ENCODE peak calls at places on chromosomes 5 and 9, in six cellular contexts. N is H9, V is HepG2, L is neural progenitor cell, P is mammary epithelial cell, U is GM23338. G is an unnamed sample. For H3K4me1 and H3K79me2, the result is how much of the 10 kb centered on the place peaks cover.

GRCh38 chr5:169706758-169707450 is 69.8 kb downstream of the DOCK2 start:
- DNase-seq in N (no peak), P (peak), V (no peak), U (no peak), L (no peak), G (peak)

GRCh38 chr5:156913719-156914370 is 49.2 kb downstream of the TIMD4 start:
- DNase-seq in L (peak), V (no peak), U (peak), N (peak), P (no peak), G (no peak)

GRCh38 chr5:93289915-93290314 is 291.1 kb downstream of the NR2F1-AS1 start:
- DNase-seq in L (no peak), P (no peak), U (no peak), V (peak), N (no peak), G (no peak)

GRCh38 chr5:137487600-137487999 is 11.5 kb downstream of the SPOCK1 start:
- DNase-seq in V (no peak), P (no peak), L (no peak), U (no peak), N (no peak), G (peak)

GRCh38 chr9:120892177-120892747 is 15.3 kb upstream of the PHF19 start:
- DNase-seq in V (no peak), P (no peak), N (no peak), L (no peak), U (no peak), G (no peak)

GRCh38 chr5:135355182-135355581 is 43.8 kb downstream of the MACROH2A1 start:
- DNase-seq in V (no peak), U (no peak), P (no peak), L (no peak), N (no peak), G (no peak)

GRCh38 chr5:133680830-133681555 is 68.7 kb upstream of the FSTL4 start:
- DNase-seq in P (no peak), N (peak), L (no peak), U (no peak), V (no peak), G (no peak)

GRCh38 chr9:88936668-88937067 is 54.6 kb upstream of the S1PR3 start:
- DNase-seq in V (no peak), U (no peak), L (no peak), P (no peak), N (no peak), G (no peak)

GRCh38 chr9:690517-691111 is 150.9 kb upstream of the DMRT1 start:
- DNase-seq in U (no peak), V (no peak), L (no peak), N (no peak), P (no peak), G (no peak)

GRCh38 chr5:176886336-176887251 is 12.6 kb downstream of the HK3 start:
- DNase-seq in N (no peak), L (no peak), P (no peak), U (no peak), V (no peak), G (peak)

GRCh38 chr9:14347408-14348224 is 33.7 kb upstream of the NFIB start:
- DNase-seq in N (peak), P (peak), L (peak), U (peak), V (no peak), G (peak)

GRCh38 chr9:121738969-121739368 is 87.5 kb downstream of the DAB2IP start:
- DNase-seq in U (no peak), V (peak), N (no peak), L (no peak), P (no peak), G (no peak)

GRCh38 chr5:55711531-55712022 is 547 bp downstream of the SLC38A9 start:
- DNase-seq in P (no peak), U (no peak), N (no peak), L (no peak), V (no peak), G (no peak)

GRCh38 chr9:109311731-109312130 is 9.1 kb downstream of the EPB41L4B start:
- DNase-seq in V (no peak), L (no peak), U (no peak), N (no peak), P (peak), G (no peak)

GRCh38 chr9:69745716-69746538 is 13.9 kb downstream of the PTAR1 start:
- DNase-seq in V (peak), L (peak), N (no peak), U (peak), P (no peak), G (no peak)

GRCh38 chr5:114361724-114362196 is at the start of gene KCNN2:
- DNase-seq in U (peak), L (peak), V (peak), P (peak), N (peak), G (peak)

GRCh38 chr5:68290260-68290674 is 74.7 kb downstream of the PIK3R1 start:
- DNase-seq in U (no peak), P (no peak), V (no peak), L (no peak), N (no peak), G (peak)

GRCh38 chr5:170795154-170795553 is 11.6 kb downstream of the GABRP start:
- DNase-seq in V (no peak), U (no peak), L (no peak), N (no peak), P (no peak), G (no peak)

GRCh38 chr5:52283221-52283620 is 504.5 kb upstream of the ITGA1 start:
- DNase-seq in U (no peak), V (no peak), N (no peak), P (no peak), L (no peak), G (no peak)

GRCh38 chr5:149895416-149896345 is 48.9 kb downstream of the PDE6A start:
- DNase-seq in U (no peak), V (no peak), P (peak), N (no peak), L (no peak), G (peak)

GRCh38 chr9:15492485-15493150 is 18.2 kb downstream of the PSIP1 start:
- DNase-seq in N (no peak), V (no peak), L (no peak), P (no peak), U (peak), G (no peak)

GRCh38 chr9:127133739-127134167 is 11.3 kb upstream of the ANGPTL2 start:
- DNase-seq in N (peak), L (peak), V (no peak), U (peak), P (no peak), G (peak)

GRCh38 chr5:157520911-157521703 is 54.5 kb downstream of the ADAM19 start:
- DNase-seq in L (no peak), N (no peak), V (peak), P (no peak), U (peak), G (peak)

GRCh38 chr5:39494099-39494498 is 69.3 kb upstream of the DAB2 start:
- DNase-seq in L (no peak), N (no peak), U (no peak), V (no peak), P (no peak), G (peak)

GRCh38 chr5:6496636-6497035 is 48.0 kb downstream of the UBE2QL1 start:
- DNase-seq in V (no peak), N (no peak), P (no peak), L (no peak), U (no peak), G (no peak)

GRCh38 chr5:96228449-96228848 is 204.6 kb downstream of the PCSK1 start:
- DNase-seq in P (peak), L (no peak), U (no peak), N (no peak), V (no peak), G (no peak)

GRCh38 chr5:112386716-112387115 is 32.4 kb downstream of the EPB41L4A start:
- DNase-seq in U (no peak), V (no peak), P (no peak), N (no peak), L (no peak), G (no peak)

GRCh38 chr5:151270599-151270998 is 17.6 kb downstream of the GM2A start:
- DNase-seq in P (peak), V (no peak), L (no peak), N (no peak), U (no peak), G (no peak)

GRCh38 chr9:83688921-83689320 is 18.8 kb downstream of the UBQLN1 start:
- DNase-seq in U (no peak), N (no peak), L (no peak), P (no peak), V (no peak), G (no peak)

GRCh38 chr5:10034008-10034407 is 215.7 kb downstream of the ATPSCKMT start:
- DNase-seq in P (no peak), N (no peak), U (no peak), V (no peak), L (no peak), G (no peak)

GRCh38 chr9:12764150-12764549 is 10.7 kb upstream of the LURAP1L start:
- DNase-seq in U (no peak), N (no peak), L (no peak), P (no peak), V (no peak), G (peak)

GRCh38 chr5:27458318-27458717 is 419.9 kb upstream of the CDH9 start:
- DNase-seq in P (no peak), N (no peak), L (no peak), U (no peak), V (no peak), G (no peak)

GRCh38 chr5:173984218-173984617 is 4.8 kb upstream of the C5orf47 start:
- DNase-seq in P (no peak), N (peak), U (peak), V (peak), L (peak), G (no peak)

GRCh38 chr5:160363661-160364060 is 6.8 kb downstream of the C1QTNF2 start:
- DNase-seq in L (peak), U (no peak), P (no peak), N (no peak), V (no peak), G (peak)

GRCh38 chr5:167763772-167764171 is 527.7 kb upstream of the WWC1 start:
- DNase-seq in U (no peak), P (peak), N (no peak), L (no peak), V (no peak), G (no peak)

GRCh38 chr9:107557236-107557990 is 67.8 kb upstream of the KLF4 start:
- DNase-seq in P (peak), U (no peak), L (no peak), V (no peak), N (no peak), G (no peak)

GRCh38 chr5:136057401-136057951 is 28.7 kb downstream of the TGFBI start:
- DNase-seq in N (no peak), L (no peak), P (no peak), V (no peak), U (no peak), G (no peak)

DNA sequence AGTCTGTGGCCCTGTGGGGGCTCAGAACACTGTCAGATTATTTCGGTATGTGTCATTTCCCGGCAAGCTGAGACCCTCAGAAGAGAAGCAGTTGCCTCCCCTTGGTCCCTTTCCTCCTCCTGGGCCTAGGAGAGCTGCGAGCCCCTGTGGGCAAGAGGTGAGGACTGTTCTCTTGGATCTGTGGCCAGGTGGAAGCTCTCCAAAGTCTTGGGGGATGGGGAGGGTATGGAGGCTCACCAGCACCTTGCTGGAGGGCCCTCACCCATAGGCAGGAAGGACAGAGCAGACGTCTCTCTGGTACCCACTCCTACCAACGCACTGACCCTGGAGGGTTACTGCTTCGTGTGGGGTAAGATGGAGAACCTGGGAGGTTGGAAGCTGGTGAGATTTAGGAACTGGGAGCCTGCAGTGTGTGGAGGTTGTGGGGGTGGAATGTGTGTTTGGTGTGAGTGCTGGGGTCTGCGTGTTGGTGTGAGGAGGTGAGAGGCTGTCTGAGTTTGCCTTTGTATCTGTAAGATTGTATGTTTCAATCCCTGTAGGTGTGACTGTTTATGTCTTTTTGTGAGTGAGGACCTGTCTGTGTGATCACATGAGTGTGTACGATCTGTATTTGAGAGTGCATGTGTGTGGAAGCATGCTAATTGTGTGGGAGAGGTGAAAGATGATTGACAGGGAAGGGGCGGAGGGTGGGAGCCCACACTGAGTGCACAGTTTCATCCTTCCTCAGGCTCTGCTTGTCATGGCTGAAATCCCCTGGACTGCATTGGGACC is 52.4 kb upstream of the PSD2 start:
- DNase-seq in L (no peak), V (no peak), N (no peak), U (no peak), P (no peak), G (peak)
- H3K4me1 ChIP-seq in L (under half), V (half or more), N (under half), U (under half), P (under half), G (under half)

GRCh38 chr9:16637938-16638337 is 232.5 kb downstream of the BNC2 start:
- DNase-seq in L (no peak), V (no peak), P (peak), U (no peak), N (no peak), G (no peak)
- H3K79me2 ChIP-seq in L (under half), V (under half), P (under half), U (under half), N (under half), G (under half)

GRCh38 chr5:14180437-14180836 is 37.3 kb downstream of the TRIO start:
- DNase-seq in L (no peak), N (no peak), V (no peak), P (no peak), U (no peak), G (no peak)
- H3K4me1 ChIP-seq in L (under half), N (under half), V (half or more), P (half or more), U (half or more), G (half or more)

GRCh38 chr9:130857864-130858730 is 23.0 kb downstream of the ABL1 start:
- DNase-seq in P (peak), L (no peak), U (no peak), V (no peak), N (no peak), G (peak)

GRCh38 chr9:130856474-130856873 is 21.4 kb downstream of the ABL1 start:
- DNase-seq in U (no peak), L (no peak), V (no peak), N (no peak), P (no peak), G (no peak)

GRCh38 chr9:130861372-130862180 is 26.5 kb downstream of the ABL1 start:
- DNase-seq in V (no peak), N (no peak), L (no peak), U (no peak), P (no peak), G (no peak)

GRCh38 chr9:130860458-130861316 is 25.6 kb downstream of the ABL1 start:
- DNase-seq in N (no peak), L (peak), V (no peak), U (peak), P (no peak), G (peak)

DNA sequence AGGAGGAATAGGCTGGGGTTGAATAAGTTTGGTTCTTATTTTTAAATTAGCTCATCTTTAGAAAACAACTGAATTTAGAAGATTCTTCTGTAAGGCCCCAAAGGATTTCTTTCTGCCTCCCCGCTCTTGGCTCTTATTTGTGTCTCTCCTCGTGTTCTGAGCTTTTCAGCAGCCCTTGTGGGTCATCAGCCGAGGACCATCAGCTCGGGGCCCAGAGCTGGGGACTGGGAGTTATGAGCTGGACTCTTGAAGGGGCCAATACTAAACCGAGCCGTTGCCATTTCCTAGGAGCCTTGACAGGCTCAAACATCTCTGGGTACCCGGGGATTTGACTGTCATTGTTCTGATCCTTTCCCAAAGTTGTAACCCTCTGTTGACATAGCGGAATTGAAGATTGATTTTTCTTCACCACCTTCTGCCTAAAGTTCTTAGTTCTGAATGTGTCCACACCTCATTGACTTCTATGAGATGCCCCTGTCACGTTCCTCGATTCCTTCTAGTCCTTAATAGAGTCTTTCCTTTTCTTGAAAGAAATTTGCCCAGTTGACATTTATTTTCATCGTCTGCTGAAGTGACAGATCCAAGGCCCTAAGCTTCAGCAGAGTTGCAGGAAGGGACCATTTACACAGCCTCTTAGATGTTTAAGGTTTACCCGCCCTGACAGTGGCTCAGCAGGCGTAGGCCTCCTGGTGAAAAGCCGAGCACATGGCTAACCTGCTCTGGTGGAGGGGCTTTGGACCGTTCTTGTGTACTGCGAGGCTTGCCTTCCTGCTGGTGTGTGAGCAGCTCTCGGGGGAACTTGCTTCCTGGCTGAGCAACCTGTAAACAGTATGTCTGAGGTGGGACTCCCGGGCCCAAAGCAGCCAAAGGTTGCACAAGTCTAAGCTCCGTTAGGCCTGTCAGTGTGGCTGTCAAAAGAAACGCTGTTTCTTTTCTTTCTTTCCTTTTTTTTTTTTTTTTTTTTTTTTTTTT is 24.0 kb downstream of the ABL1 start:
- DNase-seq in U (no peak), P (no peak), N (no peak), L (no peak), V (no peak), G (no peak)
- H3K79me2 ChIP-seq in U (half or more), P (half or more), N (under half), L (half or more), V (under half), G (half or more)

GRCh38 chr9:6758418-6759113 is 793 bp downstream of the KDM4C start:
- DNase-seq in U (peak), L (peak), N (peak), P (peak), V (peak), G (peak)

GRCh38 chr9:6761306-6761705 is 3.5 kb downstream of the KDM4C start:
- DNase-seq in L (no peak), N (no peak), P (no peak), U (no peak), V (no peak), G (no peak)

GRCh38 chr9:6757988-6758417 is 230 bp downstream of the KDM4C start:
- DNase-seq in V (no peak), P (no peak), N (no peak), L (no peak), U (peak), G (no peak)

GRCh38 chr9:6759114-6759977 is 1.6 kb downstream of the KDM4C start:
- DNase-seq in U (peak), L (no peak), V (peak), N (no peak), P (peak), G (peak)

DNA sequence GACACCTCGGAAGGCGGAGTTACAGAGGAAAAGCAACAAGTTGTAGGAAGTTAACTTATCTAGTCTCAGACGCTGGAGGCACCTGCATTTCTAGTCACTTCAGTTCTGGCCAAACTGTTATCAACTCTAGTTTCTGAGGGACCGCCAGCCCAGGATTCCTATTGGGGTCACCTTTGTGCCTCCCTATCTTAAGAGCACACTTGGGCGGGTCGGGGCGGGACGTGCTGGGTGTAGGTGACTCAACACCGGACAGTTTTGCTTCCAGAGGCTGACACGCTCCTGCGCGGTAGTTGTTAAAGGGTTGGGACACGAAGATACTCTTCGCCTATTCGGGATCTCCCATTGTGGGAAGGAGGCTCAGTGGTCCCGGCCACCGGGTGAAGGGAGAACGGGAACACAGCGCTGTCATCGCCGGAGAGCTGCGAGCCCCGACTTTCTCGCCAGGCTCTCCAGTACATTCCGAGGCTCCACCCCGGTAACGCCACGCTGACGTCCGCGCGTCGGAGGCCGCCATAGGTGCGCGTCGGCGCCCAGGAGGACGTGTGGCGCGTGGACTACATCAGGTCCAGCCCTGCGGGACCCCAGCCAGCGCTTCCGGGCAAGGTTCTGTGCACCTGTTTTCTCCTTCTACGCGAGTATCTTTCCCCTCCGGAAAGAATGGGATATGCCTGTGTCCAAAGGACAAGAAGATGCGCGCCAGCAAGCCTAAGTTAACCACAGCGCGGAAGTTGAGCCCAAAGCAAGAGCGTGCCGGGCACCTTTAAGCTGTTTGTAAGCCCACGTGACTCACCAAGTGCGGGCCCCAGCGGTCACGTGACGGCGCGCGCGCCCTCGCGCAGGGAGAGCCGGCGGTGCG is at the start of gene KDM4C:
- DNase-seq in N (peak), P (peak), U (peak), L (peak), V (peak), G (peak)
- H3K4me1 ChIP-seq in N (under half), P (under half), U (under half), L (under half), V (under half), G (under half)

GRCh38 chr9:93473411-93473810 is 20.0 kb upstream of the FAM120AOS start:
- DNase-seq in N (no peak), P (peak), V (no peak), U (no peak), L (no peak), G (peak)
- H3K79me2 ChIP-seq in N (under half), P (half or more), V (half or more), U (half or more), L (half or more), G (half or more)

G was measured in osteoblast.